ENCODE peak calls at places on chromosomes 3 and 15, in ten cellular contexts. One of them, this sample, is unnamed.

GRCh38 chr3:188529228-188529627 is 375.3 kb downstream of the LPP start:
- DNase-seq in NCI-H1092 treated with DMSO at 0.1 percent for 48 hours: no peak
- DNase-seq in stimulated activated CD8-positive, alpha-beta memory T cell treated with anti-CD3 and anti-CD28 coated beads, Interleukin-4, amount 100 ng/mL, for 24 hours: no peak
- DNase-seq in neural crest cell: no peak
- DNase-seq in fibroblast of lung: peak
- DNase-seq in neuronal stem cell: no peak
- DNase-seq in GM10248: no peak
- DNase-seq in left colon: no peak
- DNase-seq in activated naive CD4-positive, alpha-beta T cell: no peak
- DNase-seq in SK-N-SH: no peak
- DNase-seq in this sample: no peak

GRCh38 chr15:44527241-44527640 is 9.7 kb upstream of the EIF3J start:
- DNase-seq in activated naive CD4-positive, alpha-beta T cell: no peak
- DNase-seq in left colon: no peak
- DNase-seq in NCI-H1092 treated with DMSO at 0.1 percent for 48 hours: no peak
- DNase-seq in GM10248: no peak
- DNase-seq in stimulated activated CD8-positive, alpha-beta memory T cell treated with anti-CD3 and anti-CD28 coated beads, Interleukin-4, amount 100 ng/mL, for 24 hours: no peak
- DNase-seq in SK-N-SH: no peak
- DNase-seq in neuronal stem cell: no peak
- DNase-seq in fibroblast of lung: no peak
- DNase-seq in neural crest cell: no peak
- DNase-seq in this sample: no peak

GRCh38 chr3:21169858-21170257 is 581.2 kb downstream of the ZNF385D start:
- DNase-seq in NCI-H1092 treated with DMSO at 0.1 percent for 48 hours: no peak
- DNase-seq in neuronal stem cell: no peak
- DNase-seq in neural crest cell: no peak
- DNase-seq in SK-N-SH: no peak
- DNase-seq in GM10248: no peak
- DNase-seq in fibroblast of lung: no peak
- DNase-seq in stimulated activated CD8-positive, alpha-beta memory T cell treated with anti-CD3 and anti-CD28 coated beads, Interleukin-4, amount 100 ng/mL, for 24 hours: no peak
- DNase-seq in left colon: no peak
- DNase-seq in activated naive CD4-positive, alpha-beta T cell: no peak
- DNase-seq in this sample: no peak

GRCh38 chr15:43483306-43484128 is 9.4 kb downstream of the TP53BP1 start:
- DNase-seq in neural crest cell: no peak
- DNase-seq in left colon: no peak
- DNase-seq in GM10248: no peak
- DNase-seq in SK-N-SH: peak
- DNase-seq in neuronal stem cell: no peak
- DNase-seq in NCI-H1092 treated with DMSO at 0.1 percent for 48 hours: no peak
- DNase-seq in activated naive CD4-positive, alpha-beta T cell: no peak
- DNase-seq in stimulated activated CD8-positive, alpha-beta memory T cell treated with anti-CD3 and anti-CD28 coated beads, Interleukin-4, amount 100 ng/mL, for 24 hours: no peak
- DNase-seq in fibroblast of lung: peak
- DNase-seq in this sample: no peak

GRCh38 chr15:80619677-80620076 is 75.4 kb upstream of the ABHD17C start:
- DNase-seq in left colon: no peak
- DNase-seq in fibroblast of lung: peak
- DNase-seq in GM10248: no peak
- DNase-seq in neural crest cell: no peak
- DNase-seq in activated naive CD4-positive, alpha-beta T cell: no peak
- DNase-seq in neuronal stem cell: no peak
- DNase-seq in NCI-H1092 treated with DMSO at 0.1 percent for 48 hours: peak
- DNase-seq in SK-N-SH: no peak
- DNase-seq in stimulated activated CD8-positive, alpha-beta memory T cell treated with anti-CD3 and anti-CD28 coated beads, Interleukin-4, amount 100 ng/mL, for 24 hours: no peak
- DNase-seq in this sample: no peak

GRCh38 chr15:58269455-58270414 is 131.6 kb downstream of the AQP9 start:
- DNase-seq in left colon: peak
- DNase-seq in NCI-H1092 treated with DMSO at 0.1 percent for 48 hours: peak
- DNase-seq in neuronal stem cell: peak
- DNase-seq in fibroblast of lung: peak
- DNase-seq in SK-N-SH: peak
- DNase-seq in neural crest cell: peak
- DNase-seq in activated naive CD4-positive, alpha-beta T cell: no peak
- DNase-seq in GM10248: peak
- DNase-seq in stimulated activated CD8-positive, alpha-beta memory T cell treated with anti-CD3 and anti-CD28 coated beads, Interleukin-4, amount 100 ng/mL, for 24 hours: peak
- DNase-seq in this sample: peak

GRCh38 chr15:23567921-23568320 is 2.4 kb downstream of the MKRN3 start:
- DNase-seq in SK-N-SH: no peak
- DNase-seq in neuronal stem cell: no peak
- DNase-seq in NCI-H1092 treated with DMSO at 0.1 percent for 48 hours: peak
- DNase-seq in activated naive CD4-positive, alpha-beta T cell: no peak
- DNase-seq in stimulated activated CD8-positive, alpha-beta memory T cell treated with anti-CD3 and anti-CD28 coated beads, Interleukin-4, amount 100 ng/mL, for 24 hours: no peak
- DNase-seq in left colon: no peak
- DNase-seq in neural crest cell: no peak
- DNase-seq in fibroblast of lung: no peak
- DNase-seq in GM10248: no peak
- DNase-seq in this sample: no peak

GRCh38 chr15:75067123-75067854 is 43.9 kb downstream of the PPCDC start:
- DNase-seq in GM10248: no peak
- DNase-seq in neuronal stem cell: no peak
- DNase-seq in stimulated activated CD8-positive, alpha-beta memory T cell treated with anti-CD3 and anti-CD28 coated beads, Interleukin-4, amount 100 ng/mL, for 24 hours: no peak
- DNase-seq in NCI-H1092 treated with DMSO at 0.1 percent for 48 hours: no peak
- DNase-seq in left colon: no peak
- DNase-seq in activated naive CD4-positive, alpha-beta T cell: no peak
- DNase-seq in fibroblast of lung: peak
- DNase-seq in SK-N-SH: no peak
- DNase-seq in neural crest cell: no peak
- DNase-seq in this sample: no peak

GRCh38 chr3:17119198-17120072 is 234.7 kb downstream of the PLCL2 start:
- DNase-seq in stimulated activated CD8-positive, alpha-beta memory T cell treated with anti-CD3 and anti-CD28 coated beads, Interleukin-4, amount 100 ng/mL, for 24 hours: no peak
- DNase-seq in NCI-H1092 treated with DMSO at 0.1 percent for 48 hours: no peak
- DNase-seq in fibroblast of lung: no peak
- DNase-seq in activated naive CD4-positive, alpha-beta T cell: no peak
- DNase-seq in left colon: no peak
- DNase-seq in neural crest cell: no peak
- DNase-seq in GM10248: no peak
- DNase-seq in neuronal stem cell: no peak
- DNase-seq in SK-N-SH: no peak
- DNase-seq in this sample: no peak

GRCh38 chr3:32709346-32709745 is 24.4 kb downstream of the CNOT10 start:
- DNase-seq in fibroblast of lung: no peak
- DNase-seq in GM10248: no peak
- DNase-seq in neuronal stem cell: no peak
- DNase-seq in activated naive CD4-positive, alpha-beta T cell: no peak
- DNase-seq in stimulated activated CD8-positive, alpha-beta memory T cell treated with anti-CD3 and anti-CD28 coated beads, Interleukin-4, amount 100 ng/mL, for 24 hours: no peak
- DNase-seq in SK-N-SH: no peak
- DNase-seq in left colon: no peak
- DNase-seq in NCI-H1092 treated with DMSO at 0.1 percent for 48 hours: no peak
- DNase-seq in neural crest cell: no peak
- DNase-seq in this sample: no peak

GRCh38 chr15:101200181-101200580 is 51.7 kb downstream of the CHSY1 start:
- DNase-seq in fibroblast of lung: no peak
- DNase-seq in neuronal stem cell: no peak
- DNase-seq in SK-N-SH: no peak
- DNase-seq in neural crest cell: no peak
- DNase-seq in left colon: no peak
- DNase-seq in stimulated activated CD8-positive, alpha-beta memory T cell treated with anti-CD3 and anti-CD28 coated beads, Interleukin-4, amount 100 ng/mL, for 24 hours: no peak
- DNase-seq in activated naive CD4-positive, alpha-beta T cell: no peak
- DNase-seq in NCI-H1092 treated with DMSO at 0.1 percent for 48 hours: no peak
- DNase-seq in GM10248: no peak
- DNase-seq in this sample: no peak

GRCh38 chr3:28664123-28664522 is 315.5 kb upstream of the AZI2 start:
- DNase-seq in NCI-H1092 treated with DMSO at 0.1 percent for 48 hours: no peak
- DNase-seq in fibroblast of lung: no peak
- DNase-seq in GM10248: no peak
- DNase-seq in stimulated activated CD8-positive, alpha-beta memory T cell treated with anti-CD3 and anti-CD28 coated beads, Interleukin-4, amount 100 ng/mL, for 24 hours: no peak
- DNase-seq in SK-N-SH: no peak
- DNase-seq in neural crest cell: no peak
- DNase-seq in neuronal stem cell: no peak
- DNase-seq in left colon: no peak
- DNase-seq in activated naive CD4-positive, alpha-beta T cell: no peak
- DNase-seq in this sample: no peak

GRCh38 chr15:89088605-89089315 is 504 bp downstream of the ABHD2 start:
- DNase-seq in GM10248: no peak
- DNase-seq in left colon: peak
- DNase-seq in NCI-H1092 treated with DMSO at 0.1 percent for 48 hours: no peak
- DNase-seq in neural crest cell: no peak
- DNase-seq in SK-N-SH: no peak
- DNase-seq in activated naive CD4-positive, alpha-beta T cell: peak
- DNase-seq in neuronal stem cell: no peak
- DNase-seq in fibroblast of lung: peak
- DNase-seq in stimulated activated CD8-positive, alpha-beta memory T cell treated with anti-CD3 and anti-CD28 coated beads, Interleukin-4, amount 100 ng/mL, for 24 hours: no peak
- DNase-seq in this sample: no peak

GRCh38 chr3:38614091-38614490 is 35.4 kb downstream of the SCN5A start:
- DNase-seq in stimulated activated CD8-positive, alpha-beta memory T cell treated with anti-CD3 and anti-CD28 coated beads, Interleukin-4, amount 100 ng/mL, for 24 hours: no peak
- DNase-seq in SK-N-SH: no peak
- DNase-seq in GM10248: no peak
- DNase-seq in neural crest cell: no peak
- DNase-seq in neuronal stem cell: no peak
- DNase-seq in left colon: no peak
- DNase-seq in fibroblast of lung: no peak
- DNase-seq in NCI-H1092 treated with DMSO at 0.1 percent for 48 hours: no peak
- DNase-seq in activated naive CD4-positive, alpha-beta T cell: no peak
- DNase-seq in this sample: no peak

GRCh38 chr15:55879181-55879580 is 114.2 kb downstream of the NEDD4 start:
- DNase-seq in activated naive CD4-positive, alpha-beta T cell: no peak
- DNase-seq in left colon: no peak
- DNase-seq in NCI-H1092 treated with DMSO at 0.1 percent for 48 hours: no peak
- DNase-seq in GM10248: no peak
- DNase-seq in SK-N-SH: no peak
- DNase-seq in neural crest cell: no peak
- DNase-seq in neuronal stem cell: no peak
- DNase-seq in stimulated activated CD8-positive, alpha-beta memory T cell treated with anti-CD3 and anti-CD28 coated beads, Interleukin-4, amount 100 ng/mL, for 24 hours: no peak
- DNase-seq in fibroblast of lung: peak
- DNase-seq in this sample: no peak

GRCh38 chr3:98812851-98813374 is 49.8 kb downstream of the ST3GAL6 start:
- DNase-seq in fibroblast of lung: peak
- DNase-seq in neuronal stem cell: no peak
- DNase-seq in GM10248: peak
- DNase-seq in SK-N-SH: peak
- DNase-seq in neural crest cell: no peak
- DNase-seq in left colon: no peak
- DNase-seq in NCI-H1092 treated with DMSO at 0.1 percent for 48 hours: peak
- DNase-seq in activated naive CD4-positive, alpha-beta T cell: no peak
- DNase-seq in stimulated activated CD8-positive, alpha-beta memory T cell treated with anti-CD3 and anti-CD28 coated beads, Interleukin-4, amount 100 ng/mL, for 24 hours: no peak
- DNase-seq in this sample: no peak

GRCh38 chr3:17852217-17852616 is 109.8 kb upstream of the TBC1D5 start:
- DNase-seq in SK-N-SH: no peak
- DNase-seq in fibroblast of lung: no peak
- DNase-seq in neural crest cell: no peak
- DNase-seq in activated naive CD4-positive, alpha-beta T cell: no peak
- DNase-seq in stimulated activated CD8-positive, alpha-beta memory T cell treated with anti-CD3 and anti-CD28 coated beads, Interleukin-4, amount 100 ng/mL, for 24 hours: no peak
- DNase-seq in left colon: no peak
- DNase-seq in GM10248: no peak
- DNase-seq in neuronal stem cell: no peak
- DNase-seq in NCI-H1092 treated with DMSO at 0.1 percent for 48 hours: no peak
- DNase-seq in this sample: no peak

GRCh38 chr3:170766823-170767575 is 103.0 kb downstream of the RPL22L1 start:
- DNase-seq in NCI-H1092 treated with DMSO at 0.1 percent for 48 hours: no peak
- DNase-seq in fibroblast of lung: no peak
- DNase-seq in left colon: no peak
- DNase-seq in SK-N-SH: no peak
- DNase-seq in stimulated activated CD8-positive, alpha-beta memory T cell treated with anti-CD3 and anti-CD28 coated beads, Interleukin-4, amount 100 ng/mL, for 24 hours: no peak
- DNase-seq in neural crest cell: no peak
- DNase-seq in GM10248: no peak
- DNase-seq in activated naive CD4-positive, alpha-beta T cell: no peak
- DNase-seq in neuronal stem cell: no peak
- DNase-seq in this sample: no peak

GRCh38 chr15:70507772-70508351 is 255.5 kb downstream of the UACA start:
- DNase-seq in GM10248: peak
- DNase-seq in fibroblast of lung: peak
- DNase-seq in stimulated activated CD8-positive, alpha-beta memory T cell treated with anti-CD3 and anti-CD28 coated beads, Interleukin-4, amount 100 ng/mL, for 24 hours: no peak
- DNase-seq in SK-N-SH: no peak
- DNase-seq in NCI-H1092 treated with DMSO at 0.1 percent for 48 hours: no peak
- DNase-seq in neural crest cell: no peak
- DNase-seq in left colon: no peak
- DNase-seq in neuronal stem cell: no peak
- DNase-seq in activated naive CD4-positive, alpha-beta T cell: no peak
- DNase-seq in this sample: no peak

GRCh38 chr3:47431225-47431624 is 44.5 kb downstream of the SCAP start:
- DNase-seq in stimulated activated CD8-positive, alpha-beta memory T cell treated with anti-CD3 and anti-CD28 coated beads, Interleukin-4, amount 100 ng/mL, for 24 hours: no peak
- DNase-seq in neuronal stem cell: no peak
- DNase-seq in NCI-H1092 treated with DMSO at 0.1 percent for 48 hours: no peak
- DNase-seq in neural crest cell: no peak
- DNase-seq in SK-N-SH: no peak
- DNase-seq in fibroblast of lung: no peak
- DNase-seq in GM10248: no peak
- DNase-seq in left colon: no peak
- DNase-seq in activated naive CD4-positive, alpha-beta T cell: no peak
- DNase-seq in this sample: peak

GRCh38 chr15:99042909-99043308 is 35.3 kb upstream of the PGPEP1L start:
- DNase-seq in GM10248: no peak
- DNase-seq in fibroblast of lung: peak
- DNase-seq in NCI-H1092 treated with DMSO at 0.1 percent for 48 hours: no peak
- DNase-seq in activated naive CD4-positive, alpha-beta T cell: no peak
- DNase-seq in neural crest cell: no peak
- DNase-seq in left colon: no peak
- DNase-seq in neuronal stem cell: no peak
- DNase-seq in SK-N-SH: no peak
- DNase-seq in stimulated activated CD8-positive, alpha-beta memory T cell treated with anti-CD3 and anti-CD28 coated beads, Interleukin-4, amount 100 ng/mL, for 24 hours: no peak
- DNase-seq in this sample: peak

GRCh38 chr15:68418611-68419161 is 13.3 kb downstream of the ITGA11 start:
- DNase-seq in activated naive CD4-positive, alpha-beta T cell: no peak
- DNase-seq in GM10248: no peak
- DNase-seq in neuronal stem cell: no peak
- DNase-seq in stimulated activated CD8-positive, alpha-beta memory T cell treated with anti-CD3 and anti-CD28 coated beads, Interleukin-4, amount 100 ng/mL, for 24 hours: no peak
- DNase-seq in left colon: peak
- DNase-seq in SK-N-SH: no peak
- DNase-seq in neural crest cell: no peak
- DNase-seq in NCI-H1092 treated with DMSO at 0.1 percent for 48 hours: no peak
- DNase-seq in fibroblast of lung: peak
- DNase-seq in this sample: peak

GRCh38 chr3:66377800-66378199 is 123.0 kb downstream of the LRIG1 start:
- DNase-seq in stimulated activated CD8-positive, alpha-beta memory T cell treated with anti-CD3 and anti-CD28 coated beads, Interleukin-4, amount 100 ng/mL, for 24 hours: no peak
- DNase-seq in fibroblast of lung: no peak
- DNase-seq in GM10248: no peak
- DNase-seq in NCI-H1092 treated with DMSO at 0.1 percent for 48 hours: no peak
- DNase-seq in left colon: no peak
- DNase-seq in activated naive CD4-positive, alpha-beta T cell: no peak
- DNase-seq in SK-N-SH: no peak
- DNase-seq in neural crest cell: no peak
- DNase-seq in neuronal stem cell: no peak
- DNase-seq in this sample: no peak

GRCh38 chr3:183193762-183194701 is 31.5 kb upstream of the LAMP3 start:
- DNase-seq in neuronal stem cell: no peak
- DNase-seq in SK-N-SH: no peak
- DNase-seq in fibroblast of lung: peak
- DNase-seq in neural crest cell: no peak
- DNase-seq in activated naive CD4-positive, alpha-beta T cell: no peak
- DNase-seq in GM10248: no peak
- DNase-seq in left colon: no peak
- DNase-seq in NCI-H1092 treated with DMSO at 0.1 percent for 48 hours: peak
- DNase-seq in stimulated activated CD8-positive, alpha-beta memory T cell treated with anti-CD3 and anti-CD28 coated beads, Interleukin-4, amount 100 ng/mL, for 24 hours: no peak
- DNase-seq in this sample: no peak

GRCh38 chr3:46222435-46223161 is 14.5 kb upstream of the CCR1 start:
- DNase-seq in GM10248: no peak
- DNase-seq in neural crest cell: no peak
- DNase-seq in left colon: no peak
- DNase-seq in neuronal stem cell: no peak
- DNase-seq in activated naive CD4-positive, alpha-beta T cell: no peak
- DNase-seq in NCI-H1092 treated with DMSO at 0.1 percent for 48 hours: no peak
- DNase-seq in SK-N-SH: no peak
- DNase-seq in stimulated activated CD8-positive, alpha-beta memory T cell treated with anti-CD3 and anti-CD28 coated beads, Interleukin-4, amount 100 ng/mL, for 24 hours: no peak
- DNase-seq in fibroblast of lung: no peak
- DNase-seq in this sample: no peak

GRCh38 chr15:67923647-67923971 is 83.8 kb upstream of the RNU6-1 start:
- DNase-seq in GM10248: no peak
- DNase-seq in neural crest cell: no peak
- DNase-seq in left colon: no peak
- DNase-seq in stimulated activated CD8-positive, alpha-beta memory T cell treated with anti-CD3 and anti-CD28 coated beads, Interleukin-4, amount 100 ng/mL, for 24 hours: no peak
- DNase-seq in NCI-H1092 treated with DMSO at 0.1 percent for 48 hours: no peak
- DNase-seq in neuronal stem cell: no peak
- DNase-seq in activated naive CD4-positive, alpha-beta T cell: no peak
- DNase-seq in fibroblast of lung: peak
- DNase-seq in SK-N-SH: no peak
- DNase-seq in this sample: no peak

GRCh38 chr15:73717802-73718201 is 33.6 kb downstream of the CD276 start:
- DNase-seq in GM10248: no peak
- DNase-seq in activated naive CD4-positive, alpha-beta T cell: no peak
- DNase-seq in SK-N-SH: no peak
- DNase-seq in stimulated activated CD8-positive, alpha-beta memory T cell treated with anti-CD3 and anti-CD28 coated beads, Interleukin-4, amount 100 ng/mL, for 24 hours: no peak
- DNase-seq in fibroblast of lung: no peak
- DNase-seq in neuronal stem cell: no peak
- DNase-seq in neural crest cell: no peak
- DNase-seq in NCI-H1092 treated with DMSO at 0.1 percent for 48 hours: no peak
- DNase-seq in left colon: no peak
- DNase-seq in this sample: peak

GRCh38 chr3:178558637-178559036 is 22.4 kb downstream of the KCNMB2 start:
- DNase-seq in stimulated activated CD8-positive, alpha-beta memory T cell treated with anti-CD3 and anti-CD28 coated beads, Interleukin-4, amount 100 ng/mL, for 24 hours: no peak
- DNase-seq in activated naive CD4-positive, alpha-beta T cell: no peak
- DNase-seq in NCI-H1092 treated with DMSO at 0.1 percent for 48 hours: peak
- DNase-seq in fibroblast of lung: no peak
- DNase-seq in neuronal stem cell: no peak
- DNase-seq in left colon: no peak
- DNase-seq in SK-N-SH: no peak
- DNase-seq in GM10248: no peak
- DNase-seq in neural crest cell: no peak
- DNase-seq in this sample: no peak

This sample was measured in endodermal cell.